ENCODE peak calls at places on chromosome 3, in seven cellular contexts. N is NCI-H1092 treated with DMSO at 0.1 percent for 48 hours, C is amygdala, Z is aorta, H is T-helper 2 cell, P is endothelial cell, K is GM13976. R is an unnamed sample.

GRCh38 chr3:193599393-193599792 is 6.4 kb downstream of the OPA1 start:
- DNase-seq in N (no peak), C (no peak), Z (no peak), H (no peak), P (no peak), K (no peak), R (no peak)

GRCh38 chr3:74631341-74631740 is 16.9 kb upstream of the CNTN3 start:
- DNase-seq in N (no peak), C (no peak), Z (no peak), H (no peak), P (no peak), K (no peak), R (no peak)

GRCh38 chr3:46360904-46361303 is 7.0 kb downstream of the CCR2 start:
- DNase-seq in N (no peak), C (no peak), Z (no peak), H (no peak), P (no peak), K (no peak), R (no peak)

GRCh38 chr3:141049681-141050080 is 1.5 kb upstream of the SPSB4 start:
- DNase-seq in N (no peak), C (no peak), Z (no peak), H (no peak), P (peak), K (no peak), R (peak)

GRCh38 chr3:13318626-13319470 is 101.3 kb downstream of the NUP210 start:
- DNase-seq in N (no peak), C (no peak), Z (no peak), H (no peak), P (no peak), K (no peak), R (no peak)

GRCh38 chr3:16840111-16840444 is 44.7 kb upstream of the PLCL2 start:
- DNase-seq in N (no peak), C (no peak), Z (no peak), H (no peak), P (no peak), K (no peak), R (no peak)

GRCh38 chr3:64152100-64152499 is 73.2 kb downstream of the PRICKLE2 start:
- DNase-seq in N (no peak), C (no peak), Z (no peak), H (no peak), P (no peak), K (no peak), R (peak)

GRCh38 chr3:14412831-14413380 is 10.5 kb downstream of the SLC6A6 start:
- DNase-seq in N (no peak), C (peak), Z (no peak), H (no peak), P (no peak), K (no peak), R (peak)

GRCh38 chr3:127408684-127409420 is 121.0 kb upstream of the PRR20G start:
- DNase-seq in N (no peak), C (no peak), Z (no peak), H (no peak), P (no peak), K (no peak), R (no peak)

GRCh38 chr3:42755681-42756578 is 17.1 kb downstream of the CCDC13 start:
- DNase-seq in N (no peak), C (no peak), Z (no peak), H (no peak), P (no peak), K (no peak), R (no peak)

R was measured in MG63.